ENCODE peak calls at places on chromosomes 6 and 20, in nine cellular contexts. E is AG04450, J is heart left ventricle, Q is right atrium auricular region, V is heart right ventricle, B is dorsolateral prefrontal cortex, Y is keratinocyte, M is upper lobe of right lung, D is mammary epithelial cell. N is an unnamed sample.

GRCh38 chr6:166236586-166236985 is 68.9 kb upstream of the TBXT start:
- DNase-seq in V (no peak), Q (no peak), M (peak), B (no peak), J (no peak), Y (no peak), D (no peak), E (no peak), N (no peak)

GRCh38 chr6:20953019-20953418 is 418.8 kb downstream of the CDKAL1 start:
- DNase-seq in Q (no peak), E (no peak), Y (no peak), M (no peak), D (no peak), J (no peak), B (no peak), V (no peak), N (no peak)

GRCh38 chr6:11368760-11369159 is 136.3 kb upstream of the NEDD9 start:
- DNase-seq in J (no peak), Q (no peak), Y (no peak), M (no peak), E (no peak), V (no peak), D (peak), B (no peak), N (no peak)

GRCh38 chr6:69138893-69139494 is 503.9 kb downstream of the ADGRB3 start:
- DNase-seq in E (no peak), V (peak), M (no peak), B (no peak), D (peak), J (peak), Q (no peak), Y (no peak), N (no peak)

GRCh38 chr6:124512431-124512830 is 449.8 kb upstream of the RNF217 start:
- DNase-seq in B (no peak), E (no peak), Y (no peak), D (no peak), J (no peak), M (no peak), V (no peak), Q (no peak), N (no peak)

GRCh38 chr6:42368156-42368555 is 83.6 kb downstream of the TRERF1 start:
- DNase-seq in Y (no peak), D (no peak), B (no peak), J (no peak), V (no peak), Q (no peak), M (peak), E (no peak), N (peak)

GRCh38 chr6:139337830-139338229 is 36.6 kb downstream of the CITED2 start:
- DNase-seq in M (no peak), V (no peak), J (no peak), D (no peak), Q (no peak), B (no peak), Y (no peak), E (no peak), N (no peak)

GRCh38 chr20:51341581-51341980 is 200.9 kb downstream of the NFATC2 start:
- DNase-seq in Q (no peak), E (no peak), D (no peak), M (no peak), V (no peak), Y (no peak), B (no peak), J (no peak), N (no peak)

GRCh38 chr6:130966581-130966980 is 96.5 kb downstream of the EPB41L2 start:
- DNase-seq in E (no peak), D (no peak), B (no peak), J (no peak), M (no peak), V (no peak), Q (no peak), Y (no peak), N (no peak)

GRCh38 chr6:41690541-41691330 is 44.7 kb downstream of the TFEB start:
- DNase-seq in B (peak), J (no peak), Y (no peak), V (no peak), Q (no peak), E (no peak), D (no peak), M (no peak), N (no peak)

DNA sequence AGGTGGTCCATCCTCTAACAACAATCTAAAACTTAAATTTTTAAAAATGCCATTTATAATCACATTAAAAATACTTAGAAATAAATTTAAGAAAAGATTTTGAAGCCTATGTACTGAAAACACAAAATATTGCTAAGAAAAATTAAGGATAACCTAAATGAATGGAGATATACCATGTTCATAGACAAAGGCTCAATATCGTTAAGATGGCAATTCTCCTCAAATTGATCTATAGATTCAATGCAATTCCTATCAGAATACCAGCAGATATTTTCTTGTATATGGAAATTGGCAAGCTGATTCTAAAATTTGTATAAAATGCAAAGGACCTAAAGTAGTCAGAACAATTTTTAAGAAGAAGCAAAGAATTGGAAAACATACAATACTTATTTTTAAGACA is 19.7 kb upstream of the UST start:
- DNase-seq in V (no peak), E (no peak), D (no peak), B (no peak), Y (no peak), J (no peak), M (no peak), Q (no peak), N (no peak)
- H3K27ac ChIP-seq in V (no peak), E (no peak), D (no peak), B (no peak), Y (no peak), J (no peak), M (no peak), Q (no peak), N (no peak)

GRCh38 chr6:10217111-10217510 is 197.8 kb downstream of the TFAP2A start:
- DNase-seq in Y (no peak), E (no peak), M (no peak), J (no peak), D (no peak), V (no peak), B (no peak), Q (no peak), N (no peak)
- H3K27ac ChIP-seq in Y (no peak), E (no peak), M (no peak), J (no peak), D (no peak), V (no peak), B (no peak), Q (no peak), N (no peak)

GRCh38 chr6:37936150-37936549 is 116.6 kb downstream of the ZFAND3 start:
- DNase-seq in Q (no peak), D (no peak), E (no peak), Y (no peak), M (no peak), B (no peak), J (no peak), V (no peak), N (no peak)

GRCh38 chr6:37936909-37937308 is 117.4 kb downstream of the ZFAND3 start:
- DNase-seq in J (no peak), D (no peak), E (no peak), M (no peak), V (no peak), Q (no peak), Y (no peak), B (no peak), N (no peak)

GRCh38 chr6:37942606-37943376 is 123.3 kb downstream of the ZFAND3 start:
- DNase-seq in Q (no peak), D (no peak), Y (no peak), J (no peak), B (no peak), V (no peak), M (no peak), E (no peak), N (no peak)

GRCh38 chr6:37940074-37940847 is 120.7 kb downstream of the ZFAND3 start:
- DNase-seq in Q (no peak), J (peak), Y (no peak), V (no peak), E (no peak), M (no peak), B (no peak), D (no peak), N (no peak)

GRCh38 chr6:37938909-37939308 is 119.4 kb downstream of the ZFAND3 start:
- DNase-seq in B (no peak), M (no peak), E (no peak), V (no peak), Y (no peak), D (no peak), Q (no peak), J (no peak), N (no peak)
- H3K27ac ChIP-seq in B (no peak), M (no peak), E (no peak), V (no peak), Y (no peak), D (no peak), Q (peak), J (no peak), N (no peak)

GRCh38 chr6:15551798-15552197 is 111.0 kb downstream of the DTNBP1 start:
- DNase-seq in J (peak), M (no peak), Y (no peak), V (no peak), Q (no peak), B (no peak), D (no peak), E (no peak), N (no peak)

GRCh38 chr6:15554728-15555100 is 108.1 kb downstream of the DTNBP1 start:
- DNase-seq in J (no peak), M (no peak), V (no peak), B (no peak), Q (no peak), Y (no peak), E (no peak), D (no peak), N (no peak)

GRCh38 chr6:15555101-15556038 is 107.5 kb downstream of the DTNBP1 start:
- DNase-seq in M (no peak), B (no peak), V (no peak), E (no peak), Y (no peak), J (no peak), D (no peak), Q (no peak), N (no peak)

GRCh38 chr6:15553031-15553430 is 109.8 kb downstream of the DTNBP1 start:
- DNase-seq in J (no peak), Y (no peak), M (no peak), V (no peak), B (no peak), Q (no peak), E (no peak), D (no peak), N (no peak)

GRCh38 chr6:15553736-15554294 is 109.0 kb downstream of the DTNBP1 start:
- DNase-seq in Y (no peak), D (no peak), Q (no peak), M (no peak), B (no peak), E (no peak), V (no peak), J (no peak), N (no peak)
- H3K27ac ChIP-seq in Y (no peak), D (no peak), Q (no peak), M (no peak), B (no peak), E (no peak), V (no peak), J (no peak), N (no peak)

DNA sequence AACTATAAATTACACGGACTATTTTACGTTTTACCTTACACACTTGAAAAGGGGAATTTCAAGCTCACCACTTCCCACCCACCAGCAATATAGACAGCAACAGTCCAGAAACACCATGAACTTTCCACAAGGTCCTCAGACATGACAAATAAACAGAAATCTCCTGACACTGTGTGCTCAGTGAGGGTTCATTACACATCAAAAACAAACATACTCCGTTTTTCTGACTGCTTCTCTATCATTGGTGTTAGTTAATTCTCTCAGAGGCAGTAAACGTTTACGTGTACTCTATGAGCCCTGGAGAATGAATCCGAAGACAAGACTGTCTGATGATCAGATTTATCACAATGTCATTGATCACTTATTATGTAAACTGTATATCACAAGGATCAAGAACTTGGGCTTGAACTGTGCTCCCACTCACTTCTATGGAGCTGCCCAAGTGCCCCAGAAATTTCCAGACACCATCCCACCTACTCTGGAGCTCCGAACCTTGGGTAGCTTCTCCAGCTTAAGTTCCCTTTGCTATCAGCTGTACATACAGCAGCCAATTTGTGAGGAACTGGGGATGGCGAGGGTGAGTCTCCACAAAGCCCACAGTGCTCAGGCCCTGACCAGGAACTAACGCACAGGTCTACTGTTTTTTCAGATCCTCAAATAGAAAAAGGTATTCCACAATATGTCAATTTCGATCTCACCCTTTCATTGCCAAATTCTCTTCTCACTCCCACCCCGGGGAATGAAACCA is 86.0 kb downstream of the ALDH8A1 start:
- DNase-seq in E (no peak), V (no peak), D (no peak), J (no peak), M (no peak), B (no peak), Q (no peak), Y (no peak), N (no peak)
- H3K27ac ChIP-seq in E (no peak), V (no peak), D (no peak), J (no peak), M (no peak), B (no peak), Q (no peak), Y (no peak), N (no peak)

GRCh38 chr6:35052694-35053565 is 88.2 kb downstream of the TCP11 start:
- DNase-seq in Q (peak), V (no peak), M (no peak), Y (no peak), E (no peak), J (peak), B (no peak), D (no peak), N (no peak)

GRCh38 chr6:35054743-35055130 is 86.4 kb downstream of the TCP11 start:
- DNase-seq in V (no peak), E (no peak), Q (no peak), B (no peak), Y (no peak), J (no peak), M (no peak), D (no peak), N (no peak)

GRCh38 chr6:35055906-35056305 is 85.2 kb downstream of the TCP11 start:
- DNase-seq in Y (no peak), M (no peak), V (no peak), J (no peak), D (no peak), Q (no peak), E (no peak), B (no peak), N (no peak)

GRCh38 chr6:35053701-35054100 is 87.4 kb downstream of the TCP11 start:
- DNase-seq in M (no peak), D (no peak), Y (no peak), V (no peak), B (no peak), J (no peak), Q (no peak), E (no peak), N (no peak)

GRCh38 chr6:35054106-35054742 is 86.9 kb downstream of the TCP11 start:
- DNase-seq in E (no peak), B (no peak), M (no peak), J (no peak), Y (no peak), D (no peak), V (no peak), Q (no peak), N (no peak)
- H3K27ac ChIP-seq in E (no peak), B (peak), M (no peak), J (peak), Y (no peak), D (no peak), V (peak), Q (peak), N (no peak)